ENCODE peak calls at places on chromosome 19, in eight cellular contexts. L is anterior cingulate cortex; A is activated CD4-positive, alpha-beta T cell treated with anti-CD3 and anti-CD28 coated beads, Interleukin-2, amount 50 U/mL, for 4 hours; X is germinal center; B is retinal pigment epithelial cell; C is HepG2; M is ELR; P is tibial artery. Q is an unnamed sample.

GRCh38 chr19:6218497-6219146 is 61.2 kb downstream of the MLLT1 start:
- DNase-seq in C (peak), A (peak), B (no peak), L (peak), P (peak), X (peak), M (peak), Q (peak)

GRCh38 chr19:28330831-28331230 is 882.1 kb downstream of the UQCRFS1 start:
- DNase-seq in A (no peak), X (no peak), C (no peak), M (no peak), L (no peak), P (no peak), B (no peak), Q (no peak)

GRCh38 chr19:30693179-30693578 is 321.0 kb downstream of the ZNF536 start:
- DNase-seq in L (no peak), A (no peak), P (no peak), C (no peak), B (no peak), M (no peak), X (no peak), Q (no peak)

GRCh38 chr19:33458171-33458633 is 63.4 kb downstream of the PEPD start:
- DNase-seq in C (no peak), A (no peak), B (no peak), P (peak), L (no peak), M (no peak), X (no peak), Q (no peak)

GRCh38 chr19:48654299-48655059 is 8.5 kb upstream of the CA11 start:
- DNase-seq in M (no peak), A (no peak), L (no peak), P (no peak), B (no peak), X (no peak), C (no peak), Q (no peak)

GRCh38 chr19:16260160-16260793 is 62.6 kb downstream of the AP1M1 start:
- DNase-seq in L (no peak), X (no peak), B (no peak), A (no peak), C (no peak), M (no peak), P (no peak), Q (no peak)

GRCh38 chr19:14405758-14406644 is 13.1 kb downstream of the DDX39A start:
- DNase-seq in C (peak), A (peak), B (peak), X (peak), L (peak), P (peak), M (peak), Q (peak)

GRCh38 chr19:35266904-35267817 is 1.6 kb upstream of the USF2 start:
- DNase-seq in B (no peak), X (no peak), M (peak), C (no peak), P (peak), A (peak), L (no peak), Q (peak)

GRCh38 chr19:13998426-13998825 is 7.7 kb downstream of the RFX1 start:
- DNase-seq in M (no peak), A (no peak), B (no peak), L (no peak), C (no peak), X (no peak), P (no peak), Q (no peak)

GRCh38 chr19:19050731-19051130 is 13.1 kb upstream of the SLC25A42 start:
- DNase-seq in P (no peak), L (no peak), A (no peak), M (no peak), X (no peak), C (no peak), B (no peak), Q (no peak)

GRCh38 chr19:7928741-7929701 is 3.1 kb upstream of the CTXN1 start:
- DNase-seq in X (peak), B (peak), C (peak), P (peak), A (peak), L (no peak), M (peak), Q (no peak)

GRCh38 chr19:30112171-30112570 is 170.1 kb downstream of the URI1 start:
- DNase-seq in A (no peak), L (no peak), B (no peak), C (no peak), P (no peak), M (no peak), X (no peak), Q (no peak)

GRCh38 chr19:48905664-48906063 is 5.6 kb downstream of the NUCB1 start:
- DNase-seq in X (no peak), P (no peak), M (no peak), B (no peak), L (no peak), A (no peak), C (no peak), Q (no peak)

GRCh38 chr19:40921005-40921897 is 39.2 kb upstream of the CYP2A7 start:
- DNase-seq in M (peak), A (no peak), X (no peak), B (no peak), P (no peak), C (peak), L (no peak), Q (peak)

GRCh38 chr19:16073988-16074387 is 2.3 kb upstream of the TPM4 start:
- DNase-seq in P (peak), L (no peak), B (no peak), A (no peak), X (no peak), M (no peak), C (no peak), Q (no peak)

GRCh38 chr19:1270168-1270853 is 1.2 kb downstream of the CIRBP start:
- DNase-seq in A (no peak), L (no peak), P (no peak), M (no peak), C (no peak), X (no peak), B (no peak), Q (no peak)

GRCh38 chr19:16397791-16398529 is 73.3 kb downstream of the KLF2 start:
- DNase-seq in B (no peak), L (peak), C (no peak), M (no peak), P (no peak), A (no peak), X (no peak), Q (peak)

GRCh38 chr19:33192010-33192409 is 2.1 kb upstream of the LRP3 start:
- DNase-seq in P (peak), B (no peak), C (no peak), M (no peak), L (no peak), X (no peak), A (no peak), Q (no peak)

GRCh38 chr19:46488551-46488950 is 7.1 kb downstream of the PNMA8B start:
- DNase-seq in C (no peak), X (no peak), M (no peak), B (no peak), P (no peak), A (no peak), L (no peak), Q (no peak)

GRCh38 chr19:23547816-23548430 is 139.1 kb downstream of the ZNF675 start:
- DNase-seq in C (no peak), L (no peak), B (no peak), P (no peak), M (peak), X (no peak), A (no peak), Q (no peak)

GRCh38 chr19:55165952-55166529 is 372 bp downstream of the DNAAF3 start:
- DNase-seq in A (no peak), C (peak), B (no peak), M (peak), L (no peak), X (peak), P (no peak), Q (peak)

GRCh38 chr19:49212302-49212701 is 54.7 kb downstream of the TRPM4 start:
- DNase-seq in X (no peak), L (no peak), C (no peak), P (no peak), M (no peak), B (no peak), A (no peak), Q (no peak)

GRCh38 chr19:29942404-29943261 is 594 bp downstream of the URI1 start:
- DNase-seq in X (peak), M (peak), C (peak), P (peak), B (no peak), A (peak), L (peak), Q (no peak)

GRCh38 chr19:48806518-48806817 is 4.4 kb downstream of the BCAT2 start:
- DNase-seq in P (no peak), A (no peak), X (peak), B (no peak), C (no peak), M (peak), L (no peak), Q (no peak)

GRCh38 chr19:1158885-1159448 is 15.1 kb downstream of the SBNO2 start:
- DNase-seq in L (no peak), A (no peak), P (no peak), X (no peak), M (no peak), C (no peak), B (no peak), Q (no peak)

GRCh38 chr19:46737761-46738171 is 8.1 kb upstream of the FKRP start:
- DNase-seq in L (no peak), X (no peak), B (no peak), M (no peak), C (no peak), P (no peak), A (no peak), Q (no peak)

GRCh38 chr19:54209748-54210494 is 9.3 kb downstream of the RPS9 start:
- DNase-seq in C (peak), P (peak), M (peak), B (peak), L (peak), X (no peak), A (no peak), Q (peak)

GRCh38 chr19:8571006-8571411 is 6.2 kb downstream of the MYO1F start:
- DNase-seq in B (no peak), A (no peak), X (no peak), P (no peak), M (peak), L (no peak), C (peak), Q (no peak)

GRCh38 chr19:31349160-31349881 is at the start of gene TSHZ3:
- DNase-seq in X (no peak), A (peak), P (peak), C (no peak), L (peak), B (no peak), M (peak), Q (no peak)

GRCh38 chr19:11151181-11151580 is 4.4 kb downstream of the SPC24 start:
- DNase-seq in M (no peak), P (peak), B (no peak), L (no peak), A (no peak), X (no peak), C (no peak), Q (no peak)

GRCh38 chr19:996051-996838 is 4.0 kb upstream of the GRIN3B start:
- DNase-seq in C (no peak), A (peak), B (no peak), M (peak), X (peak), P (no peak), L (no peak), Q (peak)

GRCh38 chr19:17061691-17062090 is 13.6 kb downstream of the HAUS8 start:
- DNase-seq in M (no peak), L (no peak), C (no peak), A (no peak), X (no peak), P (no peak), B (no peak), Q (no peak)

GRCh38 chr19:34838248-34838647 is 65.2 kb upstream of the ZNF599 start:
- DNase-seq in L (no peak), A (no peak), C (peak), P (no peak), X (no peak), M (peak), B (no peak), Q (no peak)

GRCh38 chr19:53908106-53908932 is 759 bp upstream of the CACNG7 start:
- DNase-seq in X (peak), P (no peak), M (peak), L (peak), A (peak), C (no peak), B (no peak), Q (peak)

GRCh38 chr19:56086671-56087430 is 34.2 kb downstream of the ZNF787 start:
- DNase-seq in X (no peak), L (no peak), M (no peak), B (no peak), A (no peak), P (no peak), C (no peak), Q (no peak)

GRCh38 chr19:11798391-11799296 is at the start of gene ZNF491:
- DNase-seq in B (peak), M (peak), L (peak), A (peak), C (peak), X (peak), P (peak), Q (no peak)

GRCh38 chr19:32345261-32346207 is at the start of gene ZNF507:
- DNase-seq in X (peak), M (peak), P (peak), C (peak), B (no peak), L (peak), A (peak), Q (peak)

Q was measured in NCI-H460.